ENCODE peak calls at places on chromosomes 1 and 21, in ten cellular contexts. W is lung microvascular endothelial cell; O is NCI-H748 treated with DMSO at 0.1 percent for 48 hours; H is COLO829; V is NCI-H345; G is fibroblast of the conjunctiva; B is uterus; C is Ammon's horn; L is ACHN; K is activated naive CD4-positive, alpha-beta T cell. P is an unnamed sample.

GRCh38 chr1:43554444-43554992 is 23.8 kb downstream of the PTPRF start:
- DNase-seq in W (peak), O (no peak), H (no peak), V (no peak), G (peak), B (no peak), C (peak), L (peak), K (no peak), P (no peak)

GRCh38 chr1:59125711-59126320 is 171.1 kb upstream of the FGGY start:
- DNase-seq in W (peak), O (no peak), H (no peak), V (no peak), G (no peak), B (no peak), C (no peak), L (no peak), K (no peak), P (peak)

GRCh38 chr1:27111771-27112573 is 43.0 kb downstream of the SLC9A1 start:
- DNase-seq in W (peak), O (no peak), H (peak), V (no peak), G (peak), B (peak), C (peak), L (peak), K (no peak), P (peak)

GRCh38 chr1:233998926-233999325 is 94.5 kb downstream of the SLC35F3 start:
- DNase-seq in W (no peak), O (peak), H (no peak), V (peak), G (no peak), B (no peak), C (no peak), L (no peak), K (no peak), P (no peak)

GRCh38 chr1:248596615-248597014 is 885 bp downstream of the OR2T10 start:
- DNase-seq in W (no peak), O (no peak), H (no peak), V (no peak), G (no peak), B (no peak), C (no peak), L (no peak), K (no peak), P (no peak)

GRCh38 chr1:19028110-19028509 is 71.6 kb upstream of the IFFO2 start:
- DNase-seq in W (no peak), O (peak), H (no peak), V (peak), G (no peak), B (no peak), C (no peak), L (no peak), K (no peak), P (no peak)

GRCh38 chr1:200354243-200354642 is 55.6 kb downstream of the ZNF281 start:
- DNase-seq in W (no peak), O (no peak), H (no peak), V (no peak), G (no peak), B (no peak), C (no peak), L (no peak), K (no peak), P (no peak)

GRCh38 chr1:39625462-39626273 is 13.8 kb downstream of the HEYL start:
- DNase-seq in W (no peak), O (no peak), H (no peak), V (no peak), G (no peak), B (peak), C (peak), L (no peak), K (no peak), P (no peak)

GRCh38 chr21:37168666-37169065 is 95.6 kb downstream of the TTC3 start:
- DNase-seq in W (no peak), O (no peak), H (no peak), V (no peak), G (no peak), B (no peak), C (no peak), L (no peak), K (no peak), P (no peak)

GRCh38 chr1:220807726-220808125 is 21.0 kb downstream of the MTARC1 start:
- DNase-seq in W (no peak), O (no peak), H (no peak), V (no peak), G (no peak), B (no peak), C (no peak), L (no peak), K (no peak), P (no peak)

GRCh38 chr1:95308276-95308675 is 74.3 kb downstream of the RWDD3 start:
- DNase-seq in W (no peak), O (no peak), H (no peak), V (no peak), G (no peak), B (no peak), C (no peak), L (no peak), K (no peak), P (no peak)

GRCh38 chr1:53593758-53594380 is 134.7 kb downstream of the DMRTB1 start:
- DNase-seq in W (peak), O (no peak), H (no peak), V (no peak), G (no peak), B (peak), C (no peak), L (no peak), K (no peak), P (peak)

GRCh38 chr1:227889863-227890405 is 57.8 kb downstream of the WNT9A start:
- DNase-seq in W (no peak), O (no peak), H (no peak), V (no peak), G (no peak), B (peak), C (peak), L (no peak), K (no peak), P (no peak)

P was measured in endothelial cell of umbilical vein.